ENCODE peak calls at places on chromosomes 4 and X, in eight cellular contexts. U is activated CD8-positive, alpha-beta memory T cell treated with anti-CD3 and anti-CD28 coated beads for 48 hours; I is NCI-H2029; X is Kasumi-1; K is neural crest cell; G is H54; D is hepatic stellate cell; R is renal cortical epithelial cell. F is an unnamed sample.

GRCh38 chrX:102516314-102516936 is at the start of gene TMSB15A:
- DNase-seq in U (no peak), I (peak; percentile 16), X (peak; percentile 23), K (peak; percentile 68), G (peak; percentile 40), D (peak; percentile 60), R (peak; percentile 3), F (peak; percentile 21)

GRCh38 chr4:180828455-180829018 is 1414.7 kb upstream of the TENM3 start:
- DNase-seq in U (no peak), I (peak; percentile 6), X (peak; percentile 87), K (peak; percentile 48), G (no peak), D (peak; percentile 10), R (peak; percentile 60), F (peak; percentile 21)

GRCh38 chrX:30504309-30504708 is 73.3 kb downstream of the TASL start:
- DNase-seq in U (no peak), I (no peak), X (peak; percentile 33), K (no peak), G (no peak), D (no peak), R (peak; percentile 33), F (no peak)

GRCh38 chr4:184280591-184281071 is 63.0 kb upstream of the ENPP6 start:
- DNase-seq in U (no peak), I (no peak), X (no peak), K (no peak), G (no peak), D (no peak), R (no peak), F (no peak)

GRCh38 chr4:168408620-168409019 is 71.7 kb downstream of the DDX60L start:
- DNase-seq in U (no peak), I (peak; percentile 90), X (no peak), K (no peak), G (peak; percentile 8), D (peak; percentile 55), R (peak; percentile 93), F (peak; percentile 43)

GRCh38 chr4:156660470-156660869 is 311.1 kb downstream of the PDGFC start:
- DNase-seq in U (no peak), I (no peak), X (no peak), K (no peak), G (no peak), D (no peak), R (no peak), F (no peak)

GRCh38 chr4:40980318-40980883 is 230.6 kb downstream of the NSUN7 start:
- DNase-seq in U (no peak), I (no peak), X (no peak), K (no peak), G (no peak), D (no peak), R (peak; percentile 16), F (no peak)

GRCh38 chr4:55435136-55435535 is 39.4 kb downstream of the TMEM165 start:
- DNase-seq in U (no peak), I (no peak), X (peak; percentile 95), K (no peak), G (no peak), D (no peak), R (peak; percentile 28), F (no peak)

GRCh38 chrX:108494416-108495095 is 54.9 kb downstream of the COL4A5 start:
- DNase-seq in U (no peak), I (no peak), X (no peak), K (no peak), G (no peak), D (no peak), R (no peak), F (no peak)

GRCh38 chrX:11481035-11481434 is 184.7 kb downstream of the ARHGAP6 start:
- DNase-seq in U (no peak), I (no peak), X (no peak), K (no peak), G (no peak), D (peak; percentile 5), R (no peak), F (no peak)

GRCh38 chr4:174110180-174110579 is 173.3 kb downstream of the FBXO8 start:
- DNase-seq in U (no peak), I (no peak), X (no peak), K (no peak), G (no peak), D (no peak), R (no peak), F (no peak)

GRCh38 chr4:121736735-121737351 is 28.1 kb downstream of the SMIM43 start:
- DNase-seq in U (no peak), I (no peak), X (peak; percentile 55), K (peak; percentile 33), G (no peak), D (peak; percentile 40), R (peak; percentile 59), F (peak; percentile 30)

GRCh38 chrX:110114260-110114776 is 111.4 kb downstream of the TMEM164 start:
- DNase-seq in U (no peak), I (no peak), X (no peak), K (no peak), G (no peak), D (no peak), R (no peak), F (no peak)

GRCh38 chrX:65871671-65872311 is 168.1 kb downstream of the VSIG4 start:
- DNase-seq in U (no peak), I (no peak), X (no peak), K (no peak), G (no peak), D (no peak), R (peak; percentile 42), F (peak; percentile 87)

GRCh38 chr4:7393491-7394183 is 41.1 kb downstream of the PSAPL1 start:
- DNase-seq in U (no peak), I (no peak), X (no peak), K (no peak), G (no peak), D (no peak), R (no peak), F (no peak)

GRCh38 chr4:62816566-62816965 is 1592.7 kb downstream of the TECRL start:
- DNase-seq in U (no peak), I (no peak), X (no peak), K (no peak), G (no peak), D (no peak), R (no peak), F (no peak)

GRCh38 chr4:8477095-8477635 is 36.6 kb downstream of the TRMT44 start:
- DNase-seq in U (no peak), I (no peak), X (no peak), K (no peak), G (no peak), D (no peak), R (no peak), F (no peak)

GRCh38 chrX:56733459-56734046 is 4.5 kb downstream of the NBDY start:
- DNase-seq in U (peak; percentile 9), I (peak; percentile 15), X (peak; percentile 42), K (peak; percentile 48), G (no peak), D (no peak), R (peak; percentile 41), F (peak; percentile 6)

GRCh38 chrX:20680998-20681397 is 414.3 kb upstream of the RPS6KA3 start:
- DNase-seq in U (no peak), I (no peak), X (no peak), K (no peak), G (no peak), D (no peak), R (peak; percentile 70), F (no peak)

GRCh38 chr4:184143770-184144564 is 73.7 kb downstream of the ENPP6 start:
- DNase-seq in U (no peak), I (no peak), X (no peak), K (no peak), G (no peak), D (no peak), R (no peak), F (no peak)

GRCh38 chr4:132396636-132397035 is 752.5 kb upstream of the PCDH10 start:
- DNase-seq in U (no peak), I (no peak), X (no peak), K (no peak), G (no peak), D (no peak), R (no peak), F (no peak)

GRCh38 chr4:174394915-174395314 is 111.2 kb downstream of the CEP44 start:
- DNase-seq in U (no peak), I (no peak), X (no peak), K (no peak), G (no peak), D (peak; percentile 26), R (peak; percentile 88), F (no peak)

GRCh38 chrX:153441981-153442380 is 3.9 kb downstream of the TREX2 start:
- DNase-seq in U (no peak), I (no peak), X (no peak), K (no peak), G (no peak), D (no peak), R (no peak), F (peak; percentile 10)

GRCh38 chrX:103248553-103248952 is 6.4 kb downstream of the TCEAL8 start:
- DNase-seq in U (no peak), I (no peak), X (peak; percentile 38), K (no peak), G (no peak), D (peak; percentile 11), R (peak; percentile 11), F (no peak)